ENCODE peak calls at places on chromosomes 13 and 19, in six cellular contexts. H is stimulated activated CD4-positive, alpha-beta T cell treated with anti-CD3 and anti-CD28 coated beads, Interleukin-15, amount 100 ng/mL, for 1 hour; J is NCI-H526; Q is tibial artery; U is hippocampal formation; B is hepatic stellate cell. F is an unnamed sample.

GRCh38 chr13:24682353-24682752 is 2.1 kb downstream of the ATP12A start:
- DNase-seq in H (no peak), J (no peak), Q (no peak), U (no peak), B (no peak), F (no peak)

GRCh38 chr13:97417698-97418097 is 16.3 kb upstream of the RAP2A start:
- DNase-seq in H (no peak), J (no peak), Q (no peak), U (no peak), B (no peak), F (no peak)

GRCh38 chr19:34096020-34096915 is 76.0 kb upstream of the LSM14A start:
- DNase-seq in H (no peak), J (peak; percentile 70), Q (no peak), U (peak; percentile 53), B (peak; percentile 21), F (no peak)

GRCh38 chr13:113915012-113915763 is 51.3 kb upstream of the GAS6 start:
- DNase-seq in H (no peak), J (peak; percentile 28), Q (no peak), U (no peak), B (no peak), F (no peak)

GRCh38 chr13:53200498-53201453 is 172.2 kb downstream of the OLFM4 start:
- DNase-seq in H (no peak), J (peak; percentile 10), Q (no peak), U (no peak), B (peak; percentile 11), F (no peak)

GRCh38 chr19:16521715-16522289 is 20.4 kb downstream of the CHERP start:
- DNase-seq in H (no peak), J (no peak), Q (no peak), U (no peak), B (no peak), F (no peak)

GRCh38 chr13:112053167-112053743 is 13.7 kb upstream of the SOX1 start:
- DNase-seq in H (no peak), J (no peak), Q (no peak), U (no peak), B (no peak), F (no peak)

GRCh38 chr19:16660763-16661479 is at the start of gene TMEM38A:
- DNase-seq in H (peak; percentile 16), J (no peak), Q (peak; percentile 27), U (no peak), B (peak; percentile 30), F (peak; percentile 52)

GRCh38 chr19:29098863-29099481 is 114.0 kb downstream of the UQCRFS1 start:
- DNase-seq in H (no peak), J (no peak), Q (peak; percentile 90), U (peak; percentile 2), B (peak; percentile 89), F (no peak)

GRCh38 chr19:844300-844971 is 3.6 kb downstream of the PRTN3 start:
- DNase-seq in H (no peak), J (no peak), Q (no peak), U (no peak), B (no peak), F (no peak)

GRCh38 chr13:90690458-90691063 is 656.9 kb upstream of the MIR17HG start:
- DNase-seq in H (no peak), J (no peak), Q (no peak), U (no peak), B (no peak), F (no peak)

GRCh38 chr13:100110269-100110668 is 21.4 kb downstream of the PCCA start:
- DNase-seq in H (no peak), J (no peak), Q (no peak), U (no peak), B (no peak), F (no peak)

GRCh38 chr13:27533155-27533643 is 82.8 kb upstream of the MTIF3 start:
- DNase-seq in H (no peak), J (peak; percentile 23), Q (peak; percentile 71), U (peak; percentile 72), B (peak; percentile 78), F (peak; percentile 61)

GRCh38 chr13:48542581-48543341 is 9.9 kb upstream of the RCBTB2 start:
- DNase-seq in H (no peak), J (peak; percentile 68), Q (peak; percentile 54), U (no peak), B (no peak), F (no peak)

GRCh38 chr13:44617648-44618047 is 41.5 kb upstream of the TSC22D1 start:
- DNase-seq in H (no peak), J (no peak), Q (no peak), U (no peak), B (no peak), F (no peak)